ENCODE peak calls at places on chromosomes 13 and 19, in nine cellular contexts. S is stomach; P is CD4-positive, CD25-positive, alpha-beta regulatory T cell; W is colonic mucosa; D is tibial artery; C is heart right ventricle; A is DND-41; V is psoas muscle; K is dorsolateral prefrontal cortex. F is an unnamed sample.

GRCh38 chr13:21106089-21106488 is 44.7 kb upstream of the LATS2 start:
- DNase-seq in K (no peak), W (no peak), D (no peak), A (no peak), V (no peak), C (no peak), S (no peak), P (no peak), F (no peak)

GRCh38 chr13:80547341-80547740 is 206.4 kb upstream of the SPRY2 start:
- DNase-seq in K (no peak), C (no peak), P (no peak), W (no peak), A (no peak), V (no peak), D (no peak), S (no peak), F (no peak)

GRCh38 chr13:20431080-20431479 is 94.6 kb downstream of the CRYL1 start:
- DNase-seq in S (no peak), P (no peak), C (no peak), D (no peak), V (no peak), K (no peak), A (no peak), W (no peak), F (peak; percentile 45)

GRCh38 chr19:7899751-7900352 is 3.8 kb upstream of the MAP2K7 start:
- DNase-seq in K (no peak), P (no peak), V (no peak), W (no peak), S (no peak), D (no peak), A (no peak), C (no peak), F (no peak)

GRCh38 chr13:113938246-113938645 is 35.6 kb downstream of the C13orf46 start:
- DNase-seq in C (no peak), S (no peak), P (no peak), D (no peak), A (no peak), K (no peak), V (no peak), W (no peak), F (no peak)

GRCh38 chr19:43777163-43777700 is 3.5 kb downstream of the KCNN4 start:
- DNase-seq in P (peak; percentile 38), K (no peak), W (no peak), V (no peak), A (peak; percentile 87), D (no peak), S (no peak), C (no peak), F (no peak)

GRCh38 chr19:13784731-13785452 is 10.4 kb upstream of the ZSWIM4 start:
- DNase-seq in P (peak; percentile 63), W (peak; percentile 78), C (peak; percentile 82), A (peak; percentile 76), D (peak; percentile 72), S (peak; percentile 85), K (peak; percentile 59), V (peak; percentile 72), F (peak; percentile 82)

GRCh38 chr19:38072776-38073411 is 151.1 kb downstream of the DPF1 start:
- DNase-seq in V (no peak), S (no peak), W (no peak), K (no peak), C (no peak), P (no peak), A (no peak), D (no peak), F (no peak)

GRCh38 chr13:36820222-36820621 is 1.2 kb downstream of the RFXAP start:
- DNase-seq in P (no peak), D (no peak), V (no peak), S (no peak), W (no peak), A (no peak), K (no peak), C (no peak), F (no peak)

GRCh38 chr19:31378404-31378803 is 29.2 kb upstream of the TSHZ3 start:
- DNase-seq in D (no peak), V (peak; percentile 35), K (no peak), W (peak; percentile 27), C (no peak), P (no peak), A (no peak), S (no peak), F (no peak)

GRCh38 chr13:27959976-27960361 is 9.1 kb downstream of the CDX2 start:
- DNase-seq in C (no peak), W (no peak), D (no peak), S (no peak), K (no peak), A (no peak), V (no peak), P (no peak), F (no peak)

GRCh38 chr13:99991013-99991805 is 9.6 kb downstream of the ZIC2 start:
- DNase-seq in W (no peak), K (no peak), V (no peak), A (no peak), C (no peak), S (no peak), P (peak; percentile 3), D (no peak), F (no peak)

GRCh38 chr13:113589251-113589960 is 4.9 kb downstream of the TFDP1 start:
- DNase-seq in A (peak; percentile 2), V (no peak), C (peak; percentile 59), W (peak; percentile 14), K (no peak), D (peak; percentile 16), P (no peak), S (peak; percentile 20), F (peak; percentile 23)

GRCh38 chr13:52356327-52356726 is 49.6 kb downstream of the THSD1 start:
- DNase-seq in A (no peak), P (no peak), V (no peak), S (no peak), W (no peak), C (no peak), K (no peak), D (no peak), F (no peak)

GRCh38 chr19:34359140-34359953 is 5.6 kb upstream of the GPI start:
- DNase-seq in P (peak; percentile 91), S (peak; percentile 97), A (no peak), D (peak; percentile 94), K (peak; percentile 90), W (peak; percentile 97), V (peak; percentile 97), C (peak; percentile 97), F (peak; percentile 96)

GRCh38 chr19:47111081-47111589 is 2.4 kb downstream of the ZC3H4 start:
- DNase-seq in P (peak; percentile 40), V (no peak), S (peak; percentile 34), D (no peak), C (peak; percentile 29), W (peak; percentile 36), K (peak; percentile 24), A (peak; percentile 56), F (peak; percentile 49)

GRCh38 chr13:48156466-48156865 is 61.6 kb upstream of the MED4 start:
- DNase-seq in C (no peak), D (peak; percentile 36), W (peak; percentile 42), S (peak; percentile 30), A (peak; percentile 85), V (no peak), K (no peak), P (peak; percentile 81), F (peak; percentile 53)

GRCh38 chr19:36604656-36605100 is 435 bp upstream of the ZNF382 start:
- DNase-seq in P (peak; percentile 81), D (peak; percentile 49), V (peak; percentile 68), K (peak; percentile 83), A (peak; percentile 89), W (peak; percentile 44), C (peak; percentile 71), S (peak; percentile 44), F (peak; percentile 76)

GRCh38 chr19:5393088-5393487 is 52.5 kb upstream of the PTPRS start:
- DNase-seq in W (no peak), D (no peak), K (no peak), A (no peak), C (no peak), S (no peak), P (no peak), V (no peak), F (no peak)

GRCh38 chr19:9362905-9363304 is at the start of gene ZNF177:
- DNase-seq in C (no peak), P (no peak), D (no peak), A (peak; percentile 75), K (peak; percentile 11), W (no peak), S (no peak), V (no peak), F (no peak)
- H3K4me3 ChIP-seq in C (no peak within 1 kb of the TSS), P (no peak within 1 kb of the TSS), D (no peak within 1 kb of the TSS), A (peak within 1 kb of the TSS; percentile 57), K (peak within 1 kb of the TSS; percentile 24), W (no peak within 1 kb of the TSS), S (no peak within 1 kb of the TSS), V (peak within 1 kb of the TSS; percentile 28), F (no peak within 1 kb of the TSS)

GRCh38 chr13:39600766-39601165 is 2.2 kb downstream of the LHFPL6 start:
- DNase-seq in V (peak; percentile 21), C (peak; percentile 49), W (no peak), S (no peak), K (no peak), D (peak; percentile 54), P (no peak), A (no peak), F (no peak)

GRCh38 chr13:39597828-39598227 is 5.2 kb downstream of the LHFPL6 start:
- DNase-seq in S (no peak), V (no peak), P (no peak), A (no peak), C (no peak), K (no peak), D (no peak), W (no peak), F (no peak)

GRCh38 chr13:39599842-39600241 is 3.2 kb downstream of the LHFPL6 start:
- DNase-seq in P (no peak), V (no peak), D (no peak), A (no peak), S (no peak), C (no peak), K (no peak), W (no peak), F (no peak)

GRCh38 chr13:39596176-39596575 is 6.8 kb downstream of the LHFPL6 start:
- DNase-seq in C (no peak), V (no peak), P (no peak), W (no peak), K (no peak), S (no peak), D (no peak), A (no peak), F (no peak)

GRCh38 chr13:39596685-39597084 is 6.3 kb downstream of the LHFPL6 start:
- DNase-seq in V (no peak), K (no peak), C (no peak), S (no peak), D (no peak), W (no peak), P (no peak), A (no peak), F (no peak)
- H3K4me3 ChIP-seq in V (no peak overlapping the region), K (no peak overlapping the region), C (no peak overlapping the region), S (no peak overlapping the region), D (no peak overlapping the region), W (no peak overlapping the region), P (no peak overlapping the region), A (no peak overlapping the region), F (no peak overlapping the region)

GRCh38 chr19:23391239-23391638 is 4.0 kb downstream of the ZNF91 start:
- DNase-seq in S (no peak), D (no peak), W (no peak), C (no peak), V (no peak), A (no peak), P (no peak), K (no peak), F (no peak)
- H3K4me3 ChIP-seq in S (no peak overlapping the region), D (no peak overlapping the region), W (no peak overlapping the region), C (no peak overlapping the region), V (no peak overlapping the region), A (no peak overlapping the region), P (no peak overlapping the region), K (no peak overlapping the region), F (no peak overlapping the region)

GRCh38 chr19:9877775-9878510 is 42.8 kb downstream of the PIN1 start:
- DNase-seq in D (no peak), C (no peak), K (no peak), V (no peak), W (no peak), A (no peak), S (no peak), P (no peak), F (no peak)
- H3K4me3 ChIP-seq in D (no peak overlapping the region), C (no peak overlapping the region), K (no peak overlapping the region), V (no peak overlapping the region), W (no peak overlapping the region), A (no peak overlapping the region), S (no peak overlapping the region), P (no peak overlapping the region), F (no peak overlapping the region)